ENCODE peak calls at places on chromosomes 7 and 10, in six cellular contexts. E is K562, U is spleen, P is IMR-90, J is ovary, L is esophagus squamous epithelium. S is an unnamed sample.

GRCh38 chr7:28768577-28769147 is 189.5 kb downstream of the TRIL start:
- DNase-seq in E (no peak), U (no peak), P (peak; percentile 87), J (no peak), L (no peak), S (no peak)

GRCh38 chr10:32376780-32377179 is 29.8 kb upstream of the EPC1 start:
- DNase-seq in E (no peak), U (no peak), P (no peak), J (no peak), L (no peak), S (no peak)

GRCh38 chr7:22116451-22117027 is 170.8 kb upstream of the CDCA7L start:
- DNase-seq in E (no peak), U (no peak), P (peak; percentile 63), J (no peak), L (no peak), S (no peak)

GRCh38 chr10:42428534-42428933 is 209.8 kb downstream of the ZNF33B start:
- DNase-seq in E (peak; percentile 15), U (no peak), P (no peak), J (no peak), L (no peak), S (no peak)

GRCh38 chr10:178208-178607 is 43.0 kb downstream of the ZMYND11 start:
- DNase-seq in E (no peak), U (no peak), P (peak; percentile 68), J (no peak), L (no peak), S (no peak)

GRCh38 chr10:86019141-86019540 is 347.5 kb downstream of the GRID1 start:
- DNase-seq in E (no peak), U (no peak), P (no peak), J (no peak), L (no peak), S (no peak)

GRCh38 chr10:77890097-77890496 is 36.5 kb downstream of the DLG5 start:
- DNase-seq in E (peak; percentile 60), U (no peak), P (no peak), J (no peak), L (no peak), S (no peak)

GRCh38 chr7:31508823-31509222 is 5.1 kb upstream of the ITPRID1 start:
- DNase-seq in E (no peak), U (no peak), P (no peak), J (no peak), L (no peak), S (no peak)

GRCh38 chr10:86951184-86951761 is 6.1 kb downstream of the MMRN2 start:
- DNase-seq in E (no peak), U (no peak), P (no peak), J (no peak), L (no peak), S (no peak)

GRCh38 chr7:43643842-43644241 is 60.9 kb downstream of the STK17A start:
- DNase-seq in E (no peak), U (no peak), P (no peak), J (no peak), L (no peak), S (no peak)

GRCh38 chr7:43639858-43640491 is 57.1 kb downstream of the STK17A start:
- DNase-seq in E (no peak), U (no peak), P (peak; percentile 75), J (peak; percentile 61), L (no peak), S (peak; percentile 77)

GRCh38 chr7:43640679-43641078 is 57.8 kb downstream of the STK17A start:
- DNase-seq in E (no peak), U (no peak), P (no peak), J (no peak), L (no peak), S (no peak)

GRCh38 chr7:43645699-43646226 is 62.9 kb downstream of the STK17A start:
- DNase-seq in E (no peak), U (no peak), P (no peak), J (no peak), L (no peak), S (no peak)

DNA sequence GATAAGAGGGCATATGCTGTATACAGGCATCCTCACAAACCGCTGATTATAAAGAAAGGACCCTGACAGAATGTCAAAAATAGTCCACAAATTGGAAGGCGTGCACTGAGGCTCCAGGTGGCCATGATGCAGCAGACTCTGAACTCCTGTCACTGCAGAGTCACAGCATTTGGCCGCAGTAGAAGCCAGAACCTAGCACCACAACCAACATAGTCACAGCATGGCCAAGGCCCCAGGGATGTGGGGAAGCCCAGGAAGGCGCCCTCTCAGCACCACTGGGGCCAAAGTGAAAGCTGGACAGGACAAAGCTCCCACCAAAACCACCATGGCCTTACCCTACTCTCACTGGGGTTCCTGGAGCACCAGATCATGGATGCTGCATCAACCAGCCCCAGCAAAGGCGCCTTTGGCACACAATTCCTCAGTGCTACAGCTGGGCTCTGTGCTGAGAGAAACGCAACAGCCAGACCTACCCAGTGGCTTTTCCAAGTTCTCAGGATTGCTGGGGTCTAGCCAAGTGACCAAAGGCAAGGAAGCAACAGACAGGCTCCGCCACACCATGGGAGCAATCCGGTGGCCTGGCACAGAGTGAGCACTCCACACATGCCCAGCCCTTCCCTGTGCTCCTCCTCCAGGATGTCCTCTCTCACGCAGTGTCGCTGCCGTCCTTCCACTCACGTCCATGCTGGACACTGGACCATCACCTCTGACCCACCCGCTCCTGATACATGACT is 60.2 kb downstream of the STK17A start:
- DNase-seq in E (no peak), U (peak; percentile 76), P (no peak), J (no peak), L (no peak), S (no peak)
- TF ChIP-seq POLR2A in E (no peak), U (no peak), P (no peak), J (no peak), L (no peak), S (no peak)

DNA sequence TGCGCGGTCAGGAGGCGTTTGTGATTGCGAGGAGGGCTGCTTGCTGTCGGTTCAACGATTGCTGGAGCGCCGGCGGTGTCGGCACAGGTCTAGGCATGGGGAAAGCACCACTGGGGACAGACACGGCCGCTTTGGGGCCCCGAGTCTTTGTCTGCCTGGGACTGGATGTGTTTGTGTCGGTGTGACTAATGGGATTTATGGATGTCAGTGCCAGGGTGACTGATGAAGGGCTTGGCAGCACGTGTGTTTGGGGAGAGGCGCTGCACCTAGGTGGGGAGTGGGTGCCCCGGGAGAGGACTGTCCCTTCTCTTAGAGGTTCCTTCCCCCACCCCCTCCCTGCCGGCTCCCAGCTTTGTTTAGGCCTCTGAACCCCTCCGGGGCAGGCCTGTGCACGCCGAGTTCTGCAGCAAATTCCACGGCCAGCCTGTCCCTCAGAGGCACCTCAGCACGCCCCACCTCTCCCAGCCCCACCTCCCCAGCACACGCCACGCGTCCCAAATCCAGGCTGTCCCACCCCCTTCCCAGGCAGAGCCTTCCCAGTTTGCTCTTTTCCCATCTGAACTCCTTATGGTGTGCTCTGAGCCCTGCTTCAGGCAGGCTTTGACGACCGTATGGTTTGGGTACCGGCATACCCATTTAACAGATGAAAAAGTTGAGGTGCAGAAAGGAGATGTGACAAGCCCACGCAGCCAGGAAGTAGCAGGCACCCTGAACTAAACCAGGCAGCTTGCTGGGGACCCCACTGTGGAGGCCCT is 6.4 kb upstream of the TNRC18 start:
- DNase-seq in E (no peak), U (no peak), P (peak; percentile 30), J (peak; percentile 58), L (no peak), S (no peak)
- TF ChIP-seq POLR2A in E (no peak), U (no peak), P (no peak), J (no peak), L (peak; percentile 41), S (peak; percentile 5)

GRCh38 chr10:110872145-110872983 is 636 bp downstream of the PDCD4 start:
- DNase-seq in E (peak; percentile 50), U (peak; percentile 97), P (peak; percentile 81), J (peak; percentile 69), L (no peak), S (peak; percentile 90)
- TF ChIP-seq POLR2A in E (no peak), U (no peak), P (peak; percentile 68), J (no peak), L (no peak), S (peak; percentile 11)

DNA sequence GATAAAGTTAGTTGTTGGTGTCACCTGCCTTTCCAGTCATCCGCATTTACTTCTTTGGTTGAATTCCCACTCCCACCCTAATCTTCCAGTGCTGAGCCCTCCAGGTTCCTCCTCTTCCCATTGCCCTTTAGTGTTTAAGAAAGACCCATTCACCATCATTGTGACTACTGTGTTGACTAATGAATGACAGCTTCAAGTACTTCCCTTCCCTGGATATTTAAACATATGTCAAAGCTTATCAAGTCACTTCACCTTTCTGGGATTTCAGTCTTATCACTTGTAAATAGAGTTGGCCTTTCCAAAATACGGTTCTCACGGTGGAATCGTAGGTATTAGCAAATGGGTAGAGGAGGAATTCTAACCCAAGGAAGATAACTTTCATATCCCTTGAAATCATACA is 201.6 kb upstream of the SVIL start:
- DNase-seq in E (no peak), U (no peak), P (no peak), J (no peak), L (no peak), S (no peak)
- TF ChIP-seq POLR2A in E (no peak), U (no peak), P (no peak), J (no peak), L (no peak), S (no peak)

GRCh38 chr7:99036531-99037175 is 107.3 kb downstream of the SMURF1 start:
- DNase-seq in E (peak; percentile 45), U (no peak), P (peak; percentile 65), J (no peak), L (no peak), S (no peak)
- TF ChIP-seq POLR2A in E (no peak), U (no peak), P (no peak), J (no peak), L (no peak), S (no peak)

DNA sequence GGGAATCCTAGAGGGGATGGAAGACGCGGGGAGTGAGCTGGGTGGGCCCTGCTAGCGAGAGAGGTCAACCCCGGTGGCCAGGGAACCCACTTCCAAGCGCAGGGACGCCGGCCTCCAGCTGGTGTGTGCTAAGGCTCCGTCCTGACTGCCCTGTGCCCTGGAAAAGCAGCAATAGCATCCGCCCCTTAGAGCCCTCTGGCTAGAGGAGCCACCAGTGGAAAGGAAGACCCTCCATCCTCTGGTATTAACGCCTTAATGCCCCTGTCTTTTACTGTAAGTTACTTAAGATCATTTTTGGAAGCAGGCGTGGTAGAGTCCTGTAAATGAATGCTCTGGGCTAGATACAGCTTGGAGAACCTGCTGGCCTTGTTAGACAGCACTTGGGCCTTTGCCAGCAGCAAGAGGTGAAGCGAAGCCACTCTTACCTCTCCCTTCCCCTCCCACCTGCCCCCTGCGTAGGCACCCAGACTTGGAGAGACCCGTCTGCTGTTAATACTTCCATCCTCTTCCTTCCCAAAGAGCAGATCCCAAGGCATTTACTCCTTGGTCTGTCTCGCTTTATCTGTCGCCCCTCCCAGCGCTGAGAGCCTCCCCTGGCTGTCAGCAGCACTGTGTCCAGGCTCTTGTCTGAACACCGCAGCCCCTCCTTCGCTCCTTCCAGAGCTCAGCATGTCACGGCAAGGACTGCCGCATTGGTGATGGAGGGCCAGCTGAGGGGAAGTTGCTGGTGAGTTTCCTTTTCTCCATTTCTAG is 4.6 kb downstream of the REPIN1 start:
- DNase-seq in E (no peak), U (no peak), P (no peak), J (no peak), L (no peak), S (peak; percentile 77)
- TF ChIP-seq POLR2A in E (peak; percentile 55), U (no peak), P (no peak), J (no peak), L (no peak), S (no peak)